ENCODE peak calls at places on chromosomes 5 and 9, in seven cellular contexts. C is ovary, Q is fibroblast of lung, H is lower lobe of right lung, J is uterus, R is neural progenitor cell, E is OCI-LY7. X is an unnamed sample. For H3K4me1, the result is how much of the 10 kb centered on the place peaks cover.

GRCh38 chr5:58261605-58262004 is 198.3 kb downstream of the PLK2 start:
- DNase-seq in C (no peak), Q (peak), H (no peak), J (no peak), R (no peak), E (no peak), X (no peak)

GRCh38 chr9:137429974-137430722 is 7.0 kb downstream of the NOXA1 start:
- DNase-seq in C (peak), Q (no peak), H (peak), J (no peak), R (peak), E (peak), X (no peak)

GRCh38 chr9:129241725-129242124 is 63.7 kb upstream of the IER5L start:
- DNase-seq in C (peak), Q (no peak), H (peak), J (no peak), R (no peak), E (no peak), X (peak)

GRCh38 chr5:149195962-149196361 is 54.7 kb downstream of the ABLIM3 start:
- DNase-seq in C (no peak), Q (no peak), H (no peak), J (no peak), R (no peak), E (no peak), X (no peak)

GRCh38 chr5:95817430-95817829 is 5.1 kb downstream of the GLRX start:
- DNase-seq in C (no peak), Q (peak), H (no peak), J (no peak), R (peak), E (no peak), X (no peak)

GRCh38 chr5:65391591-65391990 is 90.1 kb downstream of the ADAMTS6 start:
- DNase-seq in C (no peak), Q (peak), H (no peak), J (no peak), R (no peak), E (no peak), X (no peak)

GRCh38 chr9:132857031-132857430 is 21.1 kb downstream of the AK8 start:
- DNase-seq in C (peak), Q (peak), H (no peak), J (peak), R (peak), E (no peak), X (peak)

GRCh38 chr5:34586117-34586885 is 69.8 kb upstream of the RAI14 start:
- DNase-seq in C (no peak), Q (peak), H (no peak), J (no peak), R (no peak), E (no peak), X (no peak)

GRCh38 chr9:114777841-114778240 is 28.0 kb downstream of the TNFSF15 start:
- DNase-seq in C (no peak), Q (peak), H (no peak), J (no peak), R (no peak), E (no peak), X (no peak)

GRCh38 chr9:109956811-109957440 is 176.9 kb downstream of the PALM2AKAP2 start:
- DNase-seq in C (no peak), Q (peak), H (no peak), J (no peak), R (peak), E (no peak), X (no peak)

GRCh38 chr9:133951265-133951664 is 40.9 kb downstream of the VAV2 start:
- DNase-seq in C (no peak), Q (no peak), H (peak), J (no peak), R (no peak), E (no peak), X (no peak)

GRCh38 chr5:81698806-81699205 is 52.1 kb downstream of the SSBP2 start:
- DNase-seq in C (no peak), Q (peak), H (no peak), J (no peak), R (no peak), E (no peak), X (no peak)

GRCh38 chr5:151064916-151065499 is 15.8 kb downstream of the TNIP1 start:
- DNase-seq in C (no peak), Q (no peak), H (no peak), J (no peak), R (no peak), E (no peak), X (no peak)
- H3K4me1 ChIP-seq in C (under half), Q (under half), H (half or more), J (under half), R (under half), E (under half), X (half or more)

GRCh38 chr9:76690575-76691370 is 73.5 kb upstream of the PCA3 start:
- DNase-seq in C (no peak), Q (no peak), H (no peak), J (no peak), R (no peak), E (no peak), X (no peak)
- H3K4me1 ChIP-seq in C (under half), Q (under half), H (under half), J (under half), R (under half), E (under half), X (under half)

DNA sequence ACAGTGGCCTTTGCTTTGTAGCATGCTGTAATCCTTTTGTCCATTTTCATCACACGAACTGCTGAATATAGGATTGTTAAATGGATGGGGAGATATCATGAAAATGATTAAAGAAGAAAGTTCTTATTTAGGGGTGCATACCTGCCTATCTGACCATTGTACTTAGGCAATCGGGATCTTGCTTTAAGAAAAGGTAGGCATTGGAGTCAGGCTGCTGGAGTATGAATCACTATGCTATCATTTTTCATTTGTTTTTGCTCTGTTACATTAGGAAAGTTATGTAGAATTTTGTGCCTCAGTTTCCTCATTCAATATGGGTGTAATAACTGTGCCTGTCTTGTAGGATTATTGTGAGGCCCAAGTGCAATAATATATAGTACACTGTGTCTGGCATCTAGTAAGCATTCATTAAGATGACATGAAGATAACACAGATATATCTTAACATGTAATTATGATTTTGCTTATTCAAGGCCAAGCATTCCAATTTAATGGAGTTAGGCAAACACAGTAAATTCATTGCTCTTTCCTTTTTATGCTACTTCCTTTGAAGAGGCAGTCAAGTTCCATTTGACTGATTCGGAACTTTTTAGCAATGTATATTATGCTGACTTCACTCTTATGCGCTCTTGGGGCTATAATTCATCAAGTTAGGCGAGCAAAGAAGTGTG is 109.8 kb upstream of the CDKN2B start:
- DNase-seq in C (no peak), Q (no peak), H (no peak), J (no peak), R (no peak), E (no peak), X (no peak)
- H3K4me1 ChIP-seq in C (under half), Q (under half), H (under half), J (under half), R (under half), E (under half), X (under half)

GRCh38 chr9:131398204-131398603 is 4.3 kb downstream of the PRRC2B start:
- DNase-seq in C (no peak), Q (peak), H (peak), J (no peak), R (no peak), E (peak), X (no peak)
- H3K4me1 ChIP-seq in C (under half), Q (under half), H (half or more), J (under half), R (half or more), E (half or more), X (half or more)

DNA sequence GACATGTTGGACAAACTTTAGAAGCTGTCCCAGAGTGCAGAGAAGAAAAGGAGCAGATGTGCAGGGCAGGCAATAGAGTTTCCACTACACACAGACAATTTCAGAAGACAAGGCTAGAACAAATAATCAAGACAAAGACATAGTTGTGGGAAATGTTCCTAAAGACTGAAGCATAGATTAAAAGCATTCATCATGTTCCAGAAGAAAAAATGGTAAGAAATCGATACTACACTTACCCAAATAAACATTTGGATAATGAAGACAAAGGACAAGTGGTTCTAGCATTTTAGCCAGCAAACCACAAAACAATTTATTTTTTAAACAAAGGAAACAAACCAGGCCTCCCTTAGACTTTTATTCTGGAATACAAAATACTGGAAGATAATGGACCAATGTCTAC is 97.9 kb downstream of the FSTL4 start:
- DNase-seq in C (no peak), Q (no peak), H (no peak), J (no peak), R (no peak), E (no peak), X (no peak)
- H3K4me1 ChIP-seq in C (under half), Q (under half), H (under half), J (under half), R (under half), E (under half), X (under half)

GRCh38 chr5:180622910-180623309 is 26.5 kb downstream of the FLT4 start:
- DNase-seq in C (no peak), Q (no peak), H (no peak), J (no peak), R (no peak), E (no peak), X (no peak)

GRCh38 chr5:180620014-180620413 is 28.7 kb upstream of the SCGB3A1 start:
- DNase-seq in C (no peak), Q (no peak), H (no peak), J (no peak), R (no peak), E (no peak), X (no peak)

GRCh38 chr5:180619563-180619915 is 28.2 kb upstream of the SCGB3A1 start:
- DNase-seq in C (no peak), Q (no peak), H (no peak), J (no peak), R (no peak), E (no peak), X (no peak)

GRCh38 chr5:180623411-180623834 is 26.0 kb downstream of the FLT4 start:
- DNase-seq in C (no peak), Q (no peak), H (no peak), J (peak), R (no peak), E (no peak), X (no peak)

GRCh38 chr5:180621311-180621710 is 28.1 kb downstream of the FLT4 start:
- DNase-seq in C (no peak), Q (no peak), H (no peak), J (no peak), R (no peak), E (no peak), X (no peak)
- H3K4me1 ChIP-seq in C (under half), Q (under half), H (under half), J (under half), R (under half), E (under half), X (under half)